ENCODE peak calls at places on chromosomes 4 and X, in nine cellular contexts. V, U, Q, N, I, D, K, P and H are unnamed samples.

GRCh38 chrX:150200820-150201287 is 162.3 kb upstream of the MAMLD1 start:
- DNase-seq in N (peak; percentile 77), D (peak; percentile 80), Q (peak; percentile 20), U (peak; percentile 93), K (no peak), V (peak; percentile 61), P (peak; percentile 82), I (peak; percentile 54), H (peak; percentile 51)

GRCh38 chr4:100288811-100289529 is 98.7 kb upstream of the DDIT4L start:
- DNase-seq in V (no peak), I (no peak), K (no peak), P (no peak), U (no peak), N (no peak), D (no peak), Q (no peak), H (no peak)

GRCh38 chrX:97266406-97267121 is 382.9 kb downstream of the RPA4 start:
- DNase-seq in P (no peak), V (no peak), N (no peak), Q (no peak), D (no peak), K (no peak), I (no peak), U (no peak), H (no peak)

GRCh38 chr4:130043796-130044195 is 947.8 kb downstream of the C4orf33 start:
- DNase-seq in N (no peak), U (no peak), P (no peak), K (no peak), Q (no peak), I (no peak), V (no peak), D (no peak), H (no peak)

GRCh38 chrX:102339312-102340298 is 92.6 kb downstream of the NXF2 start:
- DNase-seq in D (peak; percentile 24), U (no peak), V (no peak), K (no peak), I (no peak), Q (no peak), N (peak; percentile 19), P (peak; percentile 49), H (no peak)

GRCh38 chrX:49627030-49627777 is 28.4 kb downstream of the GAGE1 start:
- DNase-seq in N (no peak), U (peak; percentile 34), K (peak; percentile 47), D (no peak), I (no peak), V (no peak), P (no peak), Q (no peak), H (no peak)

GRCh38 chr4:162056947-162057346 is 106.9 kb downstream of the FSTL5 start:
- DNase-seq in K (no peak), P (no peak), N (no peak), Q (no peak), D (no peak), I (no peak), U (no peak), V (no peak), H (no peak)

GRCh38 chr4:108047199-108047598 is 57.5 kb downstream of the HADH start:
- DNase-seq in D (no peak), Q (no peak), V (no peak), P (no peak), K (no peak), U (no peak), I (no peak), N (peak; percentile 81), H (no peak)

GRCh38 chrX:136028383-136028984 is 43.2 kb downstream of the SLC9A6 start:
- DNase-seq in D (no peak), P (no peak), N (no peak), Q (no peak), U (peak; percentile 28), I (no peak), V (no peak), K (no peak), H (peak; percentile 24)

GRCh38 chr4:118112647-118113046 is 78.4 kb downstream of the NDST3 start:
- DNase-seq in I (no peak), V (no peak), U (no peak), D (no peak), Q (no peak), P (no peak), K (no peak), N (no peak), H (no peak)

GRCh38 chrX:21740329-21741274 is 17.3 kb downstream of the SMPX start:
- DNase-seq in D (no peak), K (no peak), I (no peak), P (no peak), V (peak; percentile 23), U (no peak), N (no peak), Q (peak; percentile 10), H (peak; percentile 20)

GRCh38 chr4:19156786-19157185 is 1094.9 kb upstream of the SLIT2 start:
- DNase-seq in K (no peak), Q (no peak), U (no peak), I (no peak), P (no peak), V (no peak), D (no peak), N (no peak), H (no peak)

DNA sequence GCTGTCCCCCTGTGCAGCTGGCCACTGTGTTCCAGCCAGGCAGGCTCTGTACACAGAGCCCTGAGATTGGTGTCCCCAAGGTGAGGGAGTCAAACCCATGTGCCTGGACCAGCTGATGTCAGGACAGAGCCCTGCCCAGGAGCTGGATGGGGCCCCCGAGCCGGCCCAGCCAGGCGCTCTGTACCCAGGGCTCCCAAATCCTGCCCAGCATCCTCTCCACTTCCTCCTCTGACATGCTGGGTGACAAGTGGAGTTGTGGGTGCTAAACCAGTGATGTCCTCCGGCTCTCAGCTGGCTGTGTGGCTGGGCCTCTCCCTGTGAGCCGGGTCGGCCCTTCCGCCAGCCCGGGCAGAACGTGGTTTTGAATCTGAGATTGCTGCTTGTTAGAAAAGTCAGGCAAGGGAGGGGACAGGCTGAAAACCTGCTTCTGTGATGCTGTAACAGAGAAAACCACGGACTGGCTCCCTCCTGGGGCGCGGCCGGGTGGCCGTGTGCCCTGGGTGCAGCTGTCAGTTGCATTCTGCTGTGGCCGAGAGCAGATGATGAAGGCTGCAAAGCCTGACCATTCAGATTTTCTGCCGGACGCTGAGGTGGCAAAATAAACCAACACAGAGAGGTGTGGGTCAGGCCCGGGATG is 7.9 kb upstream of the CPLX1 start:
- DNase-seq in V (no peak), K (no peak), P (no peak), Q (no peak), N (no peak), U (no peak), D (no peak), I (no peak), H (no peak)
- TF ChIP-seq EP300 in V (no peak), K (no peak), P (no peak), Q (no peak), N (no peak), U (no peak), D (no peak), I (no peak), H (no peak)

DNA sequence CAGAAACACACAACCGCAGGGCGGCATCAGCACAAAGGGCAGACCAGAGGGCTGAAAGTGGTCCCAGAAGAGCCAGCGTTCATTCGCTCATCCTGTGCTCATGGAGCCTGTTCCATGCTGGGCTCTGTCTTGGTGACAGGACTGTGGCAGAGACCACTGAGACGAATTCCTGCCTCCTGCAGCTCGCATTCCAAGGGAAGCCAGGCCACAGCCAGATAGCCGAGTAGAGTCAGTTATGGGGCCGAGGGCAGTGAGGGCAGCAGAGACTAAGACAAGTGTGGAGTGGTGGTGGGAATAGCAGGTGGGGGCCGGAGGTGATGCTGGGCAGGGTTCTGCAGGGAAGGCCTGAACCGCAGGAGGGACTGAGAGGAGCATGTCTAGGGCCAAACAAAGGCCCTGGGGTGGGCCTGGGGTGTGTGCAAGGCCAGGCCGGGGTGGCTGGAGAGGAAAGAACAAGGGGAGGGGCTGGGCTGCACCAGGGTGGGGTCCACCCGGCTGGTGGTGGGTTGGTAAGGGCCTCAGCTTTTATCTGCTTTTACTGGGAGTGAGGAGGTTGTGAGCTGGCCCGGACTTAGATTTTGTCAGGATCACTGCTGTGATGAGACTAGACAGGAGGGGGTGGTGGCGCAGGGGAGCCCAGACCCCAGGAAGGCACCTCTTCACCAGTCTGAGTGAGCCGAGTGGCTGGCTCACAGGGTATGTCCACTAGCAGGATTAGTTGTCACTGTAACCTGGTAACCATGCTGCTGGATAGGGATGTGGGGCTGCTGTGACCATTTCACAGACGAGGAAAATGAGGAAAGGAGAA is 6.3 kb downstream of the PSAPL1 start:
- DNase-seq in I (no peak), K (peak; percentile 53), D (peak; percentile 75), U (no peak), V (no peak), P (peak; percentile 55), Q (peak; percentile 3), N (peak; percentile 19), H (no peak)
- H3K4me1 ChIP-seq in I (no peaks in the 10 kb centered on the region), K (no peaks in the 10 kb centered on the region), D (no peaks in the 10 kb centered on the region), U (peaks cover 23% of the 10 kb centered on the region), V (no peaks in the 10 kb centered on the region), P (no peaks in the 10 kb centered on the region), Q (no peaks in the 10 kb centered on the region), N (no peaks in the 10 kb centered on the region), H (no peaks in the 10 kb centered on the region)

GRCh38 chrX:84340981-84341380 is 153.0 kb upstream of the RPS6KA6 start:
- DNase-seq in I (no peak), N (no peak), U (no peak), V (no peak), P (no peak), Q (no peak), D (no peak), K (no peak), H (no peak)

GRCh38 chrX:84336646-84337045 is 148.6 kb upstream of the RPS6KA6 start:
- DNase-seq in U (no peak), K (no peak), Q (no peak), V (no peak), P (no peak), D (no peak), N (no peak), I (no peak), H (no peak)

DNA sequence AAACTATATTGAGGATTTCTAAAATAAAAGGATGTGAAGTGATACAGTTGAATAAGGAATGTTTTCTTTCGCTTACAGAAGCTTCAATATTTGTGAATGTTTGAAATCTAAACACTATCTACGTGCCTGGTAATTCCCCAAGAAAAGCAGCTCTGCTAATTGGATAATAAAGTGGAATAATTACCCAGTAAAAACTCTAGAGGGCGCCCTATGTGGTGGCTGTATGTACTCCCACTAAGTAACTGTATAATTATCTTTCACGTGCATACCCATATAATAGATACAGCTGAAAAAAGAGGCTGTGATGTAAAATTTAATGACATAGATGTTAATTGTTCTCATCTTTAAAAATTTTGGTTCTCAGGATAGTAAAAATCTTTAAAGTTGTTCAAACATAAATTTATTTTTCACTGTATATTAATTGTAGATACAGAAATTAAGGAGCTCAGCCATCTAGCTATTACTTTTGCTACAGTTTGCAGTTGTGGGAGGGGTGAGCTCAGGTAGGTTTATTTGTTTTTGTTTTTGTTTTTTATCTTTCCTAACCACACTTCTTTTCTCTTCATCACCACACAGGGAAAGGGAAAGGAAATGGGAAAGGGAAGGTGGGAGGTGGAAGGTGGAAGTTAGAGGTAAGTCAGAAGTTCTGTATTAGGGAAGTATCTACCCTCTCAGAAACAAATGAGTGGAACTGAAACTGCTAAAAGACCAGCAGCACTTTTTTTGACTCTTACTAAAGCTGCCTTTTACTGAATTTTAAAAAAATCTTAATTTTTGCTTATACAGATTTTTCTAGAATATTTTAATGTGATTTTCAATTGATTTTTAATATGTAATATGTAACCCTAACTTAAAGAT is 151.7 kb upstream of the RPS6KA6 start:
- DNase-seq in U (peak; percentile 1), K (no peak), D (no peak), N (no peak), V (no peak), I (no peak), Q (no peak), P (no peak), H (no peak)
- TF ChIP-seq CTCF in U (peak; percentile 29), K (no peak), D (peak; percentile 37), N (no peak), V (no peak), I (peak; percentile 21), Q (no peak), P (no peak), H (peak; percentile 34)

GRCh38 chrX:1425381-1425780 is 27.3 kb downstream of the ASMTL start:
- DNase-seq in N (no peak), V (no peak), U (no peak), K (no peak), Q (no peak), I (no peak), D (no peak), P (peak; percentile 28), H (no peak)
- TF ChIP-seq EP300 in N (no peak), V (no peak), U (no peak), K (no peak), Q (no peak), I (no peak), D (no peak), P (no peak), H (no peak)